ENCODE peak calls at places on chromosomes 16 and 17, in six cellular contexts. K is H9; X is GM13977; C is CD8-positive, alpha-beta T cell; R is fibroblast of lung; N is A673. Q is an unnamed sample.

GRCh38 chr17:61405686-61406542 is 6.3 kb downstream of the TBX2 start:
- DNase-seq in K (peak; percentile 24), X (no peak), C (no peak), R (peak; percentile 52), N (no peak), Q (peak; percentile 40)

GRCh38 chr17:77287432-77288068 is 146.8 kb downstream of the SEC14L1 start:
- DNase-seq in K (peak; percentile 83), X (no peak), C (no peak), R (peak; percentile 90), N (no peak), Q (no peak)

GRCh38 chr17:43014020-43014615 is 7.5 kb downstream of the IFI35 start:
- DNase-seq in K (no peak), X (no peak), C (no peak), R (no peak), N (no peak), Q (no peak)

GRCh38 chr16:734208-734980 is 6.4 kb downstream of the CIAO3 start:
- DNase-seq in K (peak; percentile 27), X (no peak), C (no peak), R (no peak), N (no peak), Q (no peak)

GRCh38 chr17:79237448-79238053 is 162.9 kb downstream of the ENGASE start:
- DNase-seq in K (no peak), X (no peak), C (no peak), R (no peak), N (no peak), Q (no peak)

GRCh38 chr16:9107025-9107970 is 15.9 kb downstream of the HAPSTR1 start:
- DNase-seq in K (no peak), X (no peak), C (no peak), R (no peak), N (no peak), Q (no peak)

GRCh38 chr16:80023865-80024264 is 423.3 kb upstream of the MAF start:
- DNase-seq in K (no peak), X (no peak), C (no peak), R (no peak), N (no peak), Q (no peak)

GRCh38 chr17:35708149-35708548 is 23.3 kb upstream of the RASL10B start:
- DNase-seq in K (no peak), X (no peak), C (no peak), R (no peak), N (no peak), Q (no peak)

GRCh38 chr17:38885728-38886642 is 16.1 kb downstream of the LASP1 start:
- DNase-seq in K (peak; percentile 34), X (no peak), C (no peak), R (peak; percentile 59), N (no peak), Q (no peak)

GRCh38 chr17:75412455-75413317 is 7.2 kb upstream of the GRB2 start:
- DNase-seq in K (peak; percentile 84), X (peak; percentile 76), C (peak; percentile 73), R (peak; percentile 79), N (peak; percentile 84), Q (peak; percentile 59)

GRCh38 chr16:10976663-10977062 is 32.3 kb downstream of the CLEC16A start:
- DNase-seq in K (no peak), X (no peak), C (no peak), R (no peak), N (no peak), Q (no peak)

GRCh38 chr17:57982452-57983170 is 5.4 kb downstream of the VEZF1 start:
- DNase-seq in K (no peak), X (no peak), C (no peak), R (no peak), N (no peak), Q (no peak)

GRCh38 chr17:4474093-4474492 is 24.6 kb upstream of the SPNS2 start:
- DNase-seq in K (no peak), X (no peak), C (no peak), R (no peak), N (no peak), Q (no peak)

GRCh38 chr17:15378243-15378642 is 36.8 kb upstream of the TEKT3 start:
- DNase-seq in K (no peak), X (no peak), C (no peak), R (no peak), N (no peak), Q (no peak)

GRCh38 chr16:70709457-70709856 is 23.6 kb upstream of the MTSS2 start:
- DNase-seq in K (no peak), X (no peak), C (peak; percentile 10), R (no peak), N (no peak), Q (no peak)

GRCh38 chr16:77868052-77868451 is 79.7 kb downstream of the VAT1L start:
- DNase-seq in K (no peak), X (no peak), C (no peak), R (no peak), N (no peak), Q (no peak)

GRCh38 chr17:13931752-13932477 is 137.4 kb upstream of the COX10 start:
- DNase-seq in K (no peak), X (no peak), C (no peak), R (peak; percentile 61), N (peak; percentile 21), Q (peak; percentile 86)

GRCh38 chr17:61806081-61806828 is 57.1 kb downstream of the BRIP1 start:
- DNase-seq in K (no peak), X (no peak), C (no peak), R (no peak), N (no peak), Q (no peak)

GRCh38 chr17:34382586-34383224 is 19.7 kb upstream of the CCL1 start:
- DNase-seq in K (peak; percentile 23), X (no peak), C (no peak), R (no peak), N (no peak), Q (no peak)

GRCh38 chr16:88784074-88784855 is 755 bp downstream of the PIEZO1 start:
- DNase-seq in K (peak; percentile 64), X (peak; percentile 67), C (no peak), R (peak; percentile 85), N (peak; percentile 84), Q (no peak)

GRCh38 chr17:38733315-38734234 is 3.4 kb downstream of the CISD3 start:
- DNase-seq in K (peak; percentile 70), X (no peak), C (peak; percentile 48), R (no peak), N (no peak), Q (no peak)

GRCh38 chr17:57911834-57912673 is 43.2 kb downstream of the CUEDC1 start:
- DNase-seq in K (peak; percentile 69), X (no peak), C (no peak), R (peak; percentile 58), N (peak; percentile 61), Q (no peak)

GRCh38 chr16:86414991-86415740 is 95.2 kb upstream of the FOXF1 start:
- DNase-seq in K (no peak), X (no peak), C (no peak), R (no peak), N (no peak), Q (no peak)

GRCh38 chr17:48102700-48103378 is 1.6 kb upstream of the CBX1 start:
- DNase-seq in K (no peak), X (no peak), C (peak; percentile 24), R (no peak), N (no peak), Q (no peak)

DNA sequence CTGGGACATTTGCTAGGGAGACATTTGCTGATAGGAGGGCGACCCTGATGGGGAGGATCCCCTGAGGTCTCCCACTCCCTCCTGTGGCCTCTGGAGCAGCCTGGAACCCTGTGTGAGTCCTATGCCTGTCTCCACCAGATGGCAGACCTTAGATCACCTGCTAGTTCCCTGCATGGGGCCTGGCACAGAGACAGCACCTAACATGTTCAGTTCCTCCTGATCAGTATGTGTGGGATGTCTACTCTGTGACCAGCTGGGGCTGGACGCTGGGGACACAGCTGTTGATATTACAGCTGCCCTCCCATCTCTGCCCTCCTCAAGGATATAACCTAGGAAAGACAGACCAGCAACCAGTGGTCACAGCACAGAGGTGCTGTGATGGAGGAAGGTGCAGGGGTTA is 1.1 kb upstream of the ADCY7 start:
- DNase-seq in K (no peak), X (no peak), C (peak; percentile 49), R (no peak), N (no peak), Q (no peak)
- TF ChIP-seq CTCF in K (peak; percentile 39), X (peak; percentile 51), C (peak; percentile 34), R (peak; percentile 21), N (peak; percentile 29), Q (peak; percentile 29)

GRCh38 chr17:29683481-29683880 is 60.8 kb upstream of the CORO6 start:
- DNase-seq in K (no peak), X (no peak), C (no peak), R (no peak), N (no peak), Q (no peak)

GRCh38 chr17:29686998-29687397 is 64.3 kb upstream of the CORO6 start:
- DNase-seq in K (no peak), X (no peak), C (no peak), R (no peak), N (no peak), Q (no peak)

GRCh38 chr17:29677139-29677834 is 54.6 kb upstream of the CORO6 start:
- DNase-seq in K (no peak), X (no peak), C (no peak), R (peak; percentile 86), N (no peak), Q (no peak)

GRCh38 chr17:29682987-29683386 is 60.3 kb upstream of the CORO6 start:
- DNase-seq in K (no peak), X (no peak), C (no peak), R (no peak), N (peak; percentile 88), Q (no peak)

DNA sequence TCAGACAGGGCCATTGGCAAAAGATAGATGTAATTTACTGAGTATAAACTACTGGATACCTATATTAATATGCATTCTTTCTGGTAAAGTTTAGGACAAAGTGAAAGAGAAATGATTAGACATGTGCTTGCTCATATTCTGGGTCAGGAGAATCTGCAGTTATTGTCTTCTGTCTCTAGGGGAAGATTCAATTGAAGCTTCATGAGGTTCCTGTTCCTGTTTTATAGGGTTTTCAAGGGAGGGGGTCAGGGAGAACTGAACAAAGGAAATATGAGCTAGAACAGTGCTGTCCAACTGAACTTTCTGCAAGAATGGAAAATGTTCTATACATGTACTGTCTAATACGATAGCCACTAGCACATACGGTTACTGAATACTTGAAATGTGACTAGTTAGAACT is 59.3 kb upstream of the CORO6 start:
- DNase-seq in K (no peak), X (no peak), C (no peak), R (no peak), N (peak; percentile 86), Q (no peak)
- TF ChIP-seq CTCF in K (no peak), X (no peak), C (no peak), R (peak; percentile 11), N (peak; percentile 34), Q (peak; percentile 56)

GRCh38 chr17:20010099-20010863 is 1.1 kb downstream of the SPECC1 start:
- DNase-seq in K (peak; percentile 68), X (no peak), C (no peak), R (peak; percentile 75), N (peak; percentile 71), Q (no peak)
- TF ChIP-seq CTCF in K (peak; percentile 58), X (no peak), C (no peak), R (peak; percentile 69), N (peak; percentile 61), Q (no peak)

DNA sequence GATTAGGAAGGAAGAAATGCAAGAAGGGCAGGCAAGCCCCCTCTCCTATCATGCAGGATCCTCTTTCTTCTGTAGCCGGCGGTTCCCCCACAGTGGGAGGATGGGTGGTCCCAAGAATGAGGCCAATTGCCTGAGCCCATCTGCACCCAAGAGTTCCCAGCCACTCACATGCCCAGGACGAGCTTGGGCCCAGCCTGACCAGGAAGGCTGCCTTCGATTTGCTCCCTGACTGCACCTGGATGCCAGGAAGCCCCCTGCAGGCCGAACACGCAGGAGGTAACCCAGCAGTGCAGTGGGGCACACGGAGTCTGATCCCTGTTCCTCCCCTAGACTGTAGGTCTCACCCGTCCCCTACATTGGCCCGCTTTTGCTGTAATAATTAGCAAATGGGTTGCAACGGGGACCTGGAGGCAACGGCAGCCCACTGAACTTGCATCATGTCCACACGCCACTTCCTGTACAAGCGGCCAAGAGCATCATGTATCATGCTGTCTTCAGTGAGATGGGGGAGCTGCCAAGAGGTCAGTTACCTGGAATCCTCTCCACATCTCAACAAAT is 67.5 kb downstream of the AMFR start:
- DNase-seq in K (peak; percentile 78), X (peak; percentile 19), C (no peak), R (no peak), N (no peak), Q (peak; percentile 30)
- TF ChIP-seq CTCF in K (peak; percentile 53), X (no peak), C (no peak), R (no peak), N (no peak), Q (no peak)

Q was measured in CD14-positive monocyte.